ENCODE peak calls at places on chromosomes 6 and 20, in five cellular contexts. C is SK-N-SH, A is PC-9, B is GM23248, M is fibroblast of lung. O is an unnamed sample.

GRCh38 chr20:4483481-4483880 is 238.2 kb upstream of the PRND start:
- DNase-seq in C (no peak), A (no peak), B (peak), M (peak), O (peak)

GRCh38 chr6:138109042-138109997 is 2.1 kb upstream of the PERP start:
- DNase-seq in C (peak), A (peak), B (peak), M (peak), O (peak)

GRCh38 chr6:142827356-142827755 is 117.6 kb downstream of the HIVEP2 start:
- DNase-seq in C (no peak), A (no peak), B (no peak), M (no peak), O (no peak)

GRCh38 chr6:11241793-11242201 is 9.3 kb upstream of the NEDD9 start:
- DNase-seq in C (no peak), A (no peak), B (peak), M (peak), O (peak)

GRCh38 chr6:153024401-153025017 is 22.0 kb upstream of the MTRF1L start:
- DNase-seq in C (peak), A (no peak), B (peak), M (peak), O (no peak)

GRCh38 chr6:55664581-55665223 is 85.7 kb upstream of the HMGCLL1 start:
- DNase-seq in C (no peak), A (no peak), B (peak), M (no peak), O (no peak)

GRCh38 chr6:2124260-2124709 is 121.1 kb downstream of the GMDS start:
- DNase-seq in C (no peak), A (no peak), B (no peak), M (peak), O (peak)

GRCh38 chr6:149032599-149033405 is 284.7 kb upstream of the TAB2 start:
- DNase-seq in C (peak), A (peak), B (peak), M (peak), O (peak)

GRCh38 chr20:36728986-36729385 is 16.9 kb downstream of the NDRG3 start:
- DNase-seq in C (no peak), A (no peak), B (peak), M (peak), O (peak)

GRCh38 chr6:52675372-52675771 is 4.5 kb downstream of the TMEM14A start:
- DNase-seq in C (no peak), A (no peak), B (no peak), M (no peak), O (no peak)

DNA sequence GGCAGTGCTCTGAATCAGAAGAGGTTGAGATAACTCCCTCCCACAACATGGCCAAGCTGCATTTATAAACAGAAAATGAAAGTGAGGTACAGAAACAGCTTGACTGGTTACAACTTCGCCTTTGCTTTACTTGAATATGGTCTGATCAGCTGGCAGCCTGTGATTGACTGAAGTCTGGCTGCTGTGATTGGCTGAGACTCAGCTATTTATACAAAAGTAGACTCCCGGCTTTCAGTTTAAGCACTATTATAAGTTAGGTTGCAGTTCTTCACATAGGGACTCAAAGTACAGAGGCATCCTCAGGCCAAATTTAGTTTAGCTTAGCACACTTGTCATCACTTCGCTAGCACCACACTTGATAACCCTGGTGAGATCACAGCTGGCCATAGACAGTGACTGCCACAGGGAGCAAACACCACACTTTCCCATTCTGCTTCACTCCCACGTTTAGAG is 362.6 kb downstream of the EPM2A start:
- DNase-seq in C (no peak), A (no peak), B (peak), M (peak), O (peak)
- H3K4me2 ChIP-seq in C (peak), A (peak), B (peak), M (peak), O (no peak)

DNA sequence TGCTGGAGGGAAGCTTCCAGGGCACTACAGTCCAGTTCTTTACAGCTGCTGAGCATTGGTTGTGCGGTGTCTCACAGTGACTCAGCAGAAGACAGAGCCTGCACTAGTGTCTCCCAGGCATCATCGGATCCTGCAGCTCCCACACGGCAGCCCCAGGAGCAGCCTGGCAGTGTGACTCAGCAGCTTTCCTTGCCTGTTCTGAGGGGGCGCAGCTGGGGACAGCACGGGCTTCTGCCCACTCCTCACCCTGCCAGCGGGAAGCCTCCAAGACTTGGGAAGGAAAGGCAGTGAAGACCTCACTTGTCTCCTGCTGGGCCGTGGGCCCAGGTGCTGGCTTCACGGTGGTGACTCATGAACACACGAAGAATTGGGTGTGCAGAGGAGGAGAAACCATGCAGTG is 165.4 kb downstream of the SYNDIG1 start:
- DNase-seq in C (no peak), A (peak), B (peak), M (peak), O (peak)
- H2AFZ ChIP-seq in C (peak), A (peak), B (peak), M (peak), O (peak)

DNA sequence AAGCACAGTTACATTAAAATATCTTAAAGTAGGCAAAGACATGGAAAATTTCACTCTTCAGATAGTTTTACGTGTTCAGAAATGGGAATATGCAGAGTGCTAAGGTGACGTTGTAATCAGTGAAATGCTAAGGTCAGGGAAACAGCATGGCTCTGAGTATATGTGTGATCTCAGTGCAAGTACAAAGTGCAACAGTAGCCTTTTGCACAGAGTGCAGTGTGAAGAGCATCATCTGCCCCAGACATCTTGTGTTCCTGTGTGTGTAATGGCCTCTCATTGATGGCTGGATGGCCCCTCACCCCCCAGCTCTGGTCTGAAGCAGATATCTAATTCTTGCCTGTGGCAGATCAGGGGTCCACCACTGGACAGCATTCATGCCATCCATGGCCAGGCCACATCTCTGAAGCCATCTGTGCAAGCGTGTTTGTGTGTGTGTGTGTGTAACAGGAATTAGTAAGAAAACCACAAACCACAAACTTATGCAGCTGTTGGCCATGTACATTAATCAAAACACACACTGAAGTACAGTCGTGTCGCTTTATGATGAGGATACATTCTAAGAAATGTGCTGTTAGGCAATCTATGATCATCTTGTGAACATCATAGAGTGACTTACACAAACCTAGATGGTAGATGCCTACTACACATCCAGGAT is 165.1 kb downstream of the RALGAPA2 start:
- DNase-seq in C (no peak), A (no peak), B (peak), M (peak), O (peak)
- H3K27ac ChIP-seq in C (no peak), A (peak), B (no peak), M (no peak), O (no peak)

GRCh38 chr6:15656145-15656544 is 6.7 kb downstream of the DTNBP1 start:
- DNase-seq in C (no peak), A (no peak), B (no peak), M (no peak), O (no peak)

GRCh38 chr6:15661815-15662245 is 998 bp downstream of the DTNBP1 start:
- DNase-seq in C (no peak), A (no peak), B (peak), M (no peak), O (no peak)

GRCh38 chr6:15659181-15659580 is 3.6 kb downstream of the DTNBP1 start:
- DNase-seq in C (no peak), A (no peak), B (no peak), M (no peak), O (no peak)

GRCh38 chr6:15657290-15657689 is 5.5 kb downstream of the DTNBP1 start:
- DNase-seq in C (no peak), A (no peak), B (no peak), M (no peak), O (no peak)

GRCh38 chr6:15658345-15658744 is 4.5 kb downstream of the DTNBP1 start:
- DNase-seq in C (no peak), A (no peak), B (no peak), M (no peak), O (no peak)
- H3K4me2 ChIP-seq in C (no peak), A (no peak), B (no peak), M (no peak), O (no peak)

DNA sequence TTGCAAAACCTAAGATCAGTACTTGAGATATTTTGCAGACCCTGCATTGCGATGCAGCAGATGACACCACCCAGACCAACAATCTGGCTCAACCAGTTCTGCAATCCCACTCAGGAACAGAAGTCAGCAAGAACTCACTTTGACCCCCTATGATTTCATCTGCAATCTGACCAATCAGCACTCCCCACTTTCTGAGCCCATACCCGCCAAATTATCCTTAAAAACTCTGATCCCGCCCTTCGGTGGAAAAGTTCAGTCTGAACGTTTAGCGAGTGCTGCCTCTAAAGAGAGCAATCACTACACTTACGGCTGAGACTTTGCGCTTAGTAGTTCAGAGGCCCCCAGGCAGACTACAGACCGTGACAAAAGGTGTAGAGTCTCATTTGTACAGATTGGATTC is 17.3 kb upstream of the KIAA1586 start:
- DNase-seq in C (no peak), A (peak), B (no peak), M (no peak), O (no peak)
- H2AFZ ChIP-seq in C (no peak), A (peak), B (no peak), M (no peak), O (no peak)

GRCh38 chr6:7542878-7543394 is 1.5 kb downstream of the DSP start:
- DNase-seq in C (peak), A (peak), B (peak), M (peak), O (peak)

GRCh38 chr6:7545509-7546369 is 4.3 kb downstream of the DSP start:
- DNase-seq in C (no peak), A (no peak), B (peak), M (peak), O (no peak)

GRCh38 chr6:7544597-7544996 is 3.1 kb downstream of the DSP start:
- DNase-seq in C (no peak), A (no peak), B (no peak), M (no peak), O (no peak)

GRCh38 chr6:7542065-7542877 is 800 bp downstream of the DSP start:
- DNase-seq in C (peak), A (no peak), B (peak), M (peak), O (no peak)

GRCh38 chr6:7543761-7544424 is 2.4 kb downstream of the DSP start:
- DNase-seq in C (no peak), A (no peak), B (no peak), M (no peak), O (no peak)
- H3K27ac ChIP-seq in C (no peak), A (no peak), B (peak), M (no peak), O (peak)